ENCODE peak calls at places on chromosome 13, in eight cellular contexts. U, P, L, M, G, Y, E and W are unnamed samples.

GRCh38 chr13:100872761-100873160 is 198.2 kb upstream of the TMTC4 start:
- DNase-seq in U (no peak), P (no peak), L (no peak), M (no peak), G (no peak), Y (no peak), E (no peak), W (no peak)

GRCh38 chr13:112648966-112649690 is 40.7 kb upstream of the ATP11A start:
- DNase-seq in U (no peak), P (no peak), L (no peak), M (no peak), G (no peak), Y (no peak), E (no peak), W (no peak)

GRCh38 chr13:52737900-52738299 is 1.7 kb downstream of the CNMD start:
- DNase-seq in U (no peak), P (no peak), L (no peak), M (no peak), G (peak; percentile 48), Y (no peak), E (no peak), W (no peak)

GRCh38 chr13:109412232-109412935 is 374.0 kb downstream of the IRS2 start:
- DNase-seq in U (no peak), P (no peak), L (no peak), M (peak; percentile 76), G (peak; percentile 90), Y (no peak), E (peak; percentile 16), W (peak; percentile 76)

GRCh38 chr13:46804391-46804815 is 7.4 kb upstream of the ESD start:
- DNase-seq in U (no peak), P (peak; percentile 86), L (no peak), M (no peak), G (no peak), Y (no peak), E (peak; percentile 95), W (no peak)

GRCh38 chr13:35039012-35039411 is 96.9 kb downstream of the NBEA start:
- DNase-seq in U (no peak), P (no peak), L (no peak), M (no peak), G (no peak), Y (no peak), E (no peak), W (no peak)

GRCh38 chr13:23725922-23726321 is 155.7 kb downstream of the TNFRSF19 start:
- DNase-seq in U (no peak), P (no peak), L (no peak), M (no peak), G (no peak), Y (no peak), E (no peak), W (no peak)

GRCh38 chr13:36904219-36904618 is 15.8 kb downstream of the SMAD9 start:
- DNase-seq in U (no peak), P (no peak), L (no peak), M (no peak), G (peak; percentile 99), Y (no peak), E (no peak), W (no peak)

GRCh38 chr13:98223741-98224140 is 46.7 kb upstream of the RNF113B start:
- DNase-seq in U (no peak), P (no peak), L (no peak), M (no peak), G (peak; percentile 42), Y (no peak), E (no peak), W (no peak)

GRCh38 chr13:85277753-85278152 is 521.5 kb downstream of the SLITRK6 start:
- DNase-seq in U (no peak), P (no peak), L (no peak), M (no peak), G (no peak), Y (no peak), E (peak; percentile 23), W (no peak)

GRCh38 chr13:25833761-25834160 is 218.1 kb downstream of the SHISA2 start:
- DNase-seq in U (no peak), P (no peak), L (no peak), M (no peak), G (no peak), Y (no peak), E (no peak), W (no peak)